ENCODE peak calls at places on chromosomes 5 and 9, in ten cellular contexts. One of them, this sample, is unnamed.
A peak's percentile ranks its signal among the peaks of the same experiment; 100 is the strongest.

GRCh38 chr9:4716163-4716562 is 24.8 kb downstream of the AK3 start:
- DNase-seq in T-helper 9 cell: no peak
- DNase-seq in mesothelial cell of epicardium: no peak
- DNase-seq in effector CD4-positive, alpha-beta T cell: no peak
- DNase-seq in T follicular helper cell: no peak
- DNase-seq in substantia nigra: no peak
- DNase-seq in globus pallidus: no peak
- DNase-seq in amygdala: no peak
- DNase-seq in HT-29: no peak
- DNase-seq in stimulated activated naive B cell treated with anti-CD40 and anti-IgM and Interleukin-4, amounts not matched to agents 10 μg/mL and 1 μg/mL and 100 μg/mL, for 72 hours: no peak
- DNase-seq in this sample: no peak

GRCh38 chr9:136117291-136118060 is 1.2 kb downstream of the TMEM250 start:
- DNase-seq in T-helper 9 cell: no peak
- DNase-seq in mesothelial cell of epicardium: no peak
- DNase-seq in effector CD4-positive, alpha-beta T cell: no peak
- DNase-seq in T follicular helper cell: no peak
- DNase-seq in substantia nigra: no peak
- DNase-seq in globus pallidus: no peak
- DNase-seq in amygdala: no peak
- DNase-seq in HT-29: peak; percentile 50
- DNase-seq in stimulated activated naive B cell treated with anti-CD40 and anti-IgM and Interleukin-4, amounts not matched to agents 10 μg/mL and 1 μg/mL and 100 μg/mL, for 72 hours: peak; percentile 29
- DNase-seq in this sample: no peak

GRCh38 chr9:89789922-89790510 is 185.2 kb downstream of the GADD45G start:
- DNase-seq in T-helper 9 cell: no peak
- DNase-seq in mesothelial cell of epicardium: no peak
- DNase-seq in effector CD4-positive, alpha-beta T cell: no peak
- DNase-seq in T follicular helper cell: no peak
- DNase-seq in substantia nigra: no peak
- DNase-seq in globus pallidus: no peak
- DNase-seq in amygdala: no peak
- DNase-seq in HT-29: no peak
- DNase-seq in stimulated activated naive B cell treated with anti-CD40 and anti-IgM and Interleukin-4, amounts not matched to agents 10 μg/mL and 1 μg/mL and 100 μg/mL, for 72 hours: no peak
- DNase-seq in this sample: no peak

GRCh38 chr5:32753765-32754164 is 42.6 kb downstream of the NPR3 start:
- DNase-seq in T-helper 9 cell: no peak
- DNase-seq in mesothelial cell of epicardium: no peak
- DNase-seq in effector CD4-positive, alpha-beta T cell: no peak
- DNase-seq in T follicular helper cell: no peak
- DNase-seq in substantia nigra: no peak
- DNase-seq in globus pallidus: no peak
- DNase-seq in amygdala: no peak
- DNase-seq in HT-29: no peak
- DNase-seq in stimulated activated naive B cell treated with anti-CD40 and anti-IgM and Interleukin-4, amounts not matched to agents 10 μg/mL and 1 μg/mL and 100 μg/mL, for 72 hours: no peak
- DNase-seq in this sample: no peak

GRCh38 chr5:173781826-173782670 is 106.1 kb upstream of the CPEB4 start:
- DNase-seq in T-helper 9 cell: peak; percentile 48
- DNase-seq in mesothelial cell of epicardium: no peak
- DNase-seq in effector CD4-positive, alpha-beta T cell: peak; percentile 62
- DNase-seq in T follicular helper cell: peak; percentile 59
- DNase-seq in substantia nigra: peak; percentile 23
- DNase-seq in globus pallidus: peak; percentile 82
- DNase-seq in amygdala: peak; percentile 78
- DNase-seq in HT-29: peak; percentile 63
- DNase-seq in stimulated activated naive B cell treated with anti-CD40 and anti-IgM and Interleukin-4, amounts not matched to agents 10 μg/mL and 1 μg/mL and 100 μg/mL, for 72 hours: peak; percentile 53
- DNase-seq in this sample: peak; percentile 20

GRCh38 chr5:10310073-10310779 is 2.5 kb upstream of the CMBL start:
- DNase-seq in T-helper 9 cell: no peak
- DNase-seq in mesothelial cell of epicardium: no peak
- DNase-seq in effector CD4-positive, alpha-beta T cell: no peak
- DNase-seq in T follicular helper cell: no peak
- DNase-seq in substantia nigra: no peak
- DNase-seq in globus pallidus: no peak
- DNase-seq in amygdala: no peak
- DNase-seq in HT-29: peak; percentile 63
- DNase-seq in stimulated activated naive B cell treated with anti-CD40 and anti-IgM and Interleukin-4, amounts not matched to agents 10 μg/mL and 1 μg/mL and 100 μg/mL, for 72 hours: no peak
- DNase-seq in this sample: no peak

GRCh38 chr5:1320436-1321344 is 24.2 kb downstream of the CLPTM1L start:
- DNase-seq in T-helper 9 cell: no peak
- DNase-seq in mesothelial cell of epicardium: no peak
- DNase-seq in effector CD4-positive, alpha-beta T cell: no peak
- DNase-seq in T follicular helper cell: no peak
- DNase-seq in substantia nigra: no peak
- DNase-seq in globus pallidus: no peak
- DNase-seq in amygdala: no peak
- DNase-seq in HT-29: no peak
- DNase-seq in stimulated activated naive B cell treated with anti-CD40 and anti-IgM and Interleukin-4, amounts not matched to agents 10 μg/mL and 1 μg/mL and 100 μg/mL, for 72 hours: no peak
- DNase-seq in this sample: no peak

GRCh38 chr5:38453921-38454320 is 102.5 kb downstream of the LIFR start:
- DNase-seq in T-helper 9 cell: no peak
- DNase-seq in mesothelial cell of epicardium: no peak
- DNase-seq in effector CD4-positive, alpha-beta T cell: no peak
- DNase-seq in T follicular helper cell: no peak
- DNase-seq in substantia nigra: no peak
- DNase-seq in globus pallidus: no peak
- DNase-seq in amygdala: no peak
- DNase-seq in HT-29: no peak
- DNase-seq in stimulated activated naive B cell treated with anti-CD40 and anti-IgM and Interleukin-4, amounts not matched to agents 10 μg/mL and 1 μg/mL and 100 μg/mL, for 72 hours: no peak
- DNase-seq in this sample: no peak

GRCh38 chr9:98993570-98993945 is 49.9 kb downstream of the COL15A1 start:
- DNase-seq in T-helper 9 cell: no peak
- DNase-seq in mesothelial cell of epicardium: no peak
- DNase-seq in effector CD4-positive, alpha-beta T cell: no peak
- DNase-seq in T follicular helper cell: no peak
- DNase-seq in substantia nigra: no peak
- DNase-seq in globus pallidus: peak; percentile 64
- DNase-seq in amygdala: no peak
- DNase-seq in HT-29: no peak
- DNase-seq in stimulated activated naive B cell treated with anti-CD40 and anti-IgM and Interleukin-4, amounts not matched to agents 10 μg/mL and 1 μg/mL and 100 μg/mL, for 72 hours: peak; percentile 86
- DNase-seq in this sample: no peak

GRCh38 chr5:10719965-10720364 is 41.1 kb downstream of the DAP start:
- DNase-seq in T-helper 9 cell: no peak
- DNase-seq in mesothelial cell of epicardium: no peak
- DNase-seq in effector CD4-positive, alpha-beta T cell: no peak
- DNase-seq in T follicular helper cell: no peak
- DNase-seq in substantia nigra: no peak
- DNase-seq in globus pallidus: no peak
- DNase-seq in amygdala: no peak
- DNase-seq in HT-29: peak; percentile 74
- DNase-seq in stimulated activated naive B cell treated with anti-CD40 and anti-IgM and Interleukin-4, amounts not matched to agents 10 μg/mL and 1 μg/mL and 100 μg/mL, for 72 hours: no peak
- DNase-seq in this sample: no peak

GRCh38 chr5:103474671-103475070 is 87.9 kb downstream of the NUDT12 start:
- DNase-seq in T-helper 9 cell: no peak
- DNase-seq in mesothelial cell of epicardium: no peak
- DNase-seq in effector CD4-positive, alpha-beta T cell: no peak
- DNase-seq in T follicular helper cell: no peak
- DNase-seq in substantia nigra: no peak
- DNase-seq in globus pallidus: no peak
- DNase-seq in amygdala: no peak
- DNase-seq in HT-29: no peak
- DNase-seq in stimulated activated naive B cell treated with anti-CD40 and anti-IgM and Interleukin-4, amounts not matched to agents 10 μg/mL and 1 μg/mL and 100 μg/mL, for 72 hours: no peak
- DNase-seq in this sample: no peak